ENCODE peak calls at places on chromosomes 16 and 17, in six cellular contexts. N is ovary; L is sciatic nerve; J is stimulated activated CD4-positive, alpha-beta T cell treated with anti-CD3 and anti-CD28 coated beads, Interleukin-12 subunit alpha, Interleukin-12 subunit beta, amount 100 ng/mL, for 4 hours; K is GM23338; W is NCI-H1092. T is an unnamed sample.

GRCh38 chr16:24838554-24839266 is 7.1 kb upstream of the SLC5A11 start:
- DNase-seq in N (no peak), L (no peak), J (no peak), K (no peak), W (no peak), T (peak)

GRCh38 chr17:36185416-36185815 is 9.0 kb upstream of the TBC1D3B start:
- DNase-seq in N (no peak), L (no peak), J (no peak), K (no peak), W (no peak), T (no peak)

GRCh38 chr16:12027091-12027490 is 50.6 kb downstream of the SNX29 start:
- DNase-seq in N (no peak), L (no peak), J (no peak), K (peak), W (no peak), T (no peak)

GRCh38 chr17:57948555-57949420 is 6.4 kb downstream of the CUEDC1 start:
- DNase-seq in N (no peak), L (no peak), J (no peak), K (peak), W (no peak), T (peak)

GRCh38 chr17:71846561-71846960 is 274.3 kb upstream of the SOX9 start:
- DNase-seq in N (no peak), L (no peak), J (no peak), K (no peak), W (no peak), T (no peak)

GRCh38 chr17:68910256-68910705 is 44.9 kb downstream of the ABCA8 start:
- DNase-seq in N (peak), L (peak), J (no peak), K (peak), W (no peak), T (no peak)

GRCh38 chr17:7439462-7440112 is at the start of gene FGF11:
- DNase-seq in N (no peak), L (no peak), J (no peak), K (peak), W (no peak), T (peak)

GRCh38 chr17:6098050-6098449 is 27.9 kb downstream of the WSCD1 start:
- DNase-seq in N (no peak), L (no peak), J (no peak), K (no peak), W (no peak), T (no peak)

GRCh38 chr17:29682054-29682453 is 59.3 kb upstream of the CORO6 start:
- DNase-seq in N (no peak), L (no peak), J (no peak), K (no peak), W (no peak), T (no peak)

GRCh38 chr17:80647746-80648145 is 103.1 kb downstream of the RPTOR start:
- DNase-seq in N (no peak), L (no peak), J (no peak), K (no peak), W (no peak), T (no peak)

GRCh38 chr17:4180791-4181190 is 37.8 kb downstream of the CYB5D2 start:
- DNase-seq in N (no peak), L (peak), J (no peak), K (no peak), W (no peak), T (no peak)

GRCh38 chr16:30953511-30954124 is 3.9 kb upstream of the SETD1A start:
- DNase-seq in N (peak), L (no peak), J (peak), K (peak), W (peak), T (peak)

GRCh38 chr17:17822189-17822978 is 14.4 kb downstream of the SREBF1 start:
- DNase-seq in N (peak), L (peak), J (no peak), K (no peak), W (no peak), T (peak)

GRCh38 chr17:82051776-82052637 is at the start of the genes GPS1 and RFNG:
- DNase-seq in N (peak), L (peak), J (peak), K (peak), W (peak), T (peak)

GRCh38 chr17:2549392-2550211 is 37.9 kb upstream of the METTL16 start:
- DNase-seq in N (no peak), L (no peak), J (no peak), K (peak), W (no peak), T (no peak)

GRCh38 chr16:23356941-23357340 is 54.8 kb downstream of the SCNN1B start:
- DNase-seq in N (no peak), L (peak), J (no peak), K (no peak), W (no peak), T (no peak)

GRCh38 chr17:57379237-57380054 is 123.1 kb downstream of the MSI2 start:
- DNase-seq in N (peak), L (no peak), J (no peak), K (peak), W (no peak), T (peak)

T was measured in adrenal gland.